ENCODE peak calls at places on chromosomes 7 and 10, in ten cellular contexts. B is dorsolateral prefrontal cortex; S is heart left ventricle; G is AG08395; D is neural crest cell; J is T follicular helper cell; L is esophagus muscularis mucosa; W is activated effector memory CD4-positive, alpha-beta T cell treated with Interleukin-2 at 50 U/mL for 16 hours; I is CD4-positive, CD25-positive, alpha-beta regulatory T cell; X is GM12891. M is an unnamed sample.

GRCh38 chr10:2885956-2886296 is 181.4 kb upstream of the PFKP start:
- DNase-seq in B (no peak), S (no peak), G (no peak), D (no peak), J (no peak), L (no peak), W (no peak), I (no peak), X (no peak), M (peak)

GRCh38 chr7:19932549-19933249 is 159.3 kb upstream of the TMEM196 start:
- DNase-seq in B (no peak), S (no peak), G (no peak), D (no peak), J (no peak), L (no peak), W (no peak), I (no peak), X (no peak), M (no peak)

GRCh38 chr10:5684971-5685763 is 529 bp downstream of the TASOR2 start:
- DNase-seq in B (peak), S (peak), G (peak), D (peak), J (peak), L (no peak), W (peak), I (peak), X (no peak), M (peak)

GRCh38 chr7:19392246-19392645 is 247.0 kb upstream of the FERD3L start:
- DNase-seq in B (no peak), S (no peak), G (peak), D (no peak), J (no peak), L (no peak), W (no peak), I (no peak), X (no peak), M (no peak)

GRCh38 chr7:143882611-143883078 is 19.3 kb downstream of the TCAF1 start:
- DNase-seq in B (peak), S (peak), G (peak), D (peak), J (no peak), L (peak), W (no peak), I (no peak), X (no peak), M (peak)

GRCh38 chr7:47036909-47037308 is 545.0 kb downstream of the TNS3 start:
- DNase-seq in B (no peak), S (no peak), G (no peak), D (no peak), J (no peak), L (no peak), W (no peak), I (no peak), X (no peak), M (no peak)

GRCh38 chr10:18418579-18419210 is 232.7 kb downstream of the NSUN6 start:
- DNase-seq in B (no peak), S (no peak), G (no peak), D (no peak), J (no peak), L (peak), W (no peak), I (no peak), X (no peak), M (no peak)

GRCh38 chr7:220151-220841 is 27.9 kb downstream of the FAM20C start:
- DNase-seq in B (no peak), S (no peak), G (no peak), D (peak), J (no peak), L (no peak), W (no peak), I (no peak), X (no peak), M (peak)

GRCh38 chr10:88127266-88127665 is 263.8 kb downstream of the PTEN start:
- DNase-seq in B (no peak), S (no peak), G (no peak), D (no peak), J (no peak), L (no peak), W (no peak), I (no peak), X (no peak), M (no peak)

GRCh38 chr7:31651800-31652326 is 35.2 kb upstream of the PPP1R17 start:
- DNase-seq in B (no peak), S (no peak), G (no peak), D (no peak), J (no peak), L (no peak), W (no peak), I (no peak), X (no peak), M (no peak)

GRCh38 chr7:79911420-79911819 is 223.2 kb upstream of the GNAI1 start:
- DNase-seq in B (no peak), S (no peak), G (no peak), D (no peak), J (no peak), L (no peak), W (no peak), I (no peak), X (no peak), M (no peak)

GRCh38 chr7:94391716-94392390 is 2.8 kb upstream of the COL1A2 start:
- DNase-seq in B (no peak), S (peak), G (peak), D (no peak), J (no peak), L (no peak), W (no peak), I (no peak), X (no peak), M (peak)

GRCh38 chr7:149878523-149878921 is 4.8 kb downstream of the ATP6V0E2 start:
- DNase-seq in B (no peak), S (peak), G (no peak), D (no peak), J (no peak), L (peak), W (no peak), I (no peak), X (no peak), M (no peak)

GRCh38 chr7:158353606-158354570 is 233.7 kb downstream of the PTPRN2 start:
- DNase-seq in B (peak), S (no peak), G (no peak), D (peak), J (no peak), L (no peak), W (no peak), I (no peak), X (no peak), M (peak)